ENCODE peak calls at places on chromosome 11, in six cellular contexts. O, R, W, M, X and E are unnamed samples.

GRCh38 chr11:73287400-73288101 is 15.4 kb downstream of the P2RY6 start:
- DNase-seq in W (no peak), O (peak), X (no peak), R (no peak), M (no peak), E (no peak)

GRCh38 chr11:71433648-71434450 is 14.3 kb downstream of the DHCR7 start:
- DNase-seq in O (no peak), M (peak), X (peak), W (no peak), R (peak), E (no peak)

GRCh38 chr11:69295995-69296889 is 2.3 kb downstream of the MYEOV start:
- DNase-seq in M (no peak), O (peak), R (peak), W (no peak), X (peak), E (no peak)

GRCh38 chr11:112852141-112852853 is 108.9 kb upstream of the NCAM1 start:
- DNase-seq in M (no peak), X (no peak), W (no peak), O (no peak), R (no peak), E (no peak)

GRCh38 chr11:95487938-95488337 is 256.9 kb upstream of the SESN3 start:
- DNase-seq in W (no peak), R (no peak), X (no peak), O (no peak), M (no peak), E (no peak)

GRCh38 chr11:102994101-102994500 is 38.6 kb upstream of the MMP13 start:
- DNase-seq in W (no peak), R (no peak), O (no peak), M (no peak), X (no peak), E (no peak)

GRCh38 chr11:47725445-47726442 is 10.6 kb upstream of the AGBL2 start:
- DNase-seq in R (no peak), W (no peak), M (no peak), O (no peak), X (no peak), E (no peak)

GRCh38 chr11:35012467-35013191 is 96.2 kb downstream of the PDHX start:
- DNase-seq in W (no peak), R (no peak), M (no peak), X (no peak), O (no peak), E (peak)

GRCh38 chr11:65163684-65164083 is 6.3 kb upstream of the SPDYC start:
- DNase-seq in O (no peak), M (no peak), X (no peak), R (no peak), W (no peak), E (no peak)

GRCh38 chr11:44596541-44597276 is 31.2 kb downstream of the CD82 start:
- DNase-seq in X (no peak), O (no peak), R (no peak), M (no peak), W (no peak), E (peak)

GRCh38 chr11:444397-445144 is 2.8 kb upstream of the ANO9 start:
- DNase-seq in M (peak), R (peak), X (peak), O (no peak), W (no peak), E (no peak)

GRCh38 chr11:134223066-134223465 is 701 bp downstream of the NCAPD3 start:
- DNase-seq in R (no peak), W (no peak), M (peak), O (peak), X (no peak), E (peak)

GRCh38 chr11:3193373-3194015 is 25.1 kb downstream of the MRGPRG start:
- DNase-seq in O (peak), X (no peak), W (no peak), R (no peak), M (no peak), E (no peak)

GRCh38 chr11:3197044-3197715 is 21.4 kb downstream of the MRGPRG start:
- DNase-seq in M (no peak), O (peak), W (no peak), R (no peak), X (no peak), E (no peak)

GRCh38 chr11:3194016-3194816 is 24.4 kb downstream of the MRGPRG start:
- DNase-seq in O (no peak), W (no peak), M (no peak), R (no peak), X (no peak), E (no peak)

GRCh38 chr11:3196161-3197043 is 22.2 kb downstream of the MRGPRG start:
- DNase-seq in M (no peak), X (no peak), R (peak), O (peak), W (no peak), E (no peak)

DNA sequence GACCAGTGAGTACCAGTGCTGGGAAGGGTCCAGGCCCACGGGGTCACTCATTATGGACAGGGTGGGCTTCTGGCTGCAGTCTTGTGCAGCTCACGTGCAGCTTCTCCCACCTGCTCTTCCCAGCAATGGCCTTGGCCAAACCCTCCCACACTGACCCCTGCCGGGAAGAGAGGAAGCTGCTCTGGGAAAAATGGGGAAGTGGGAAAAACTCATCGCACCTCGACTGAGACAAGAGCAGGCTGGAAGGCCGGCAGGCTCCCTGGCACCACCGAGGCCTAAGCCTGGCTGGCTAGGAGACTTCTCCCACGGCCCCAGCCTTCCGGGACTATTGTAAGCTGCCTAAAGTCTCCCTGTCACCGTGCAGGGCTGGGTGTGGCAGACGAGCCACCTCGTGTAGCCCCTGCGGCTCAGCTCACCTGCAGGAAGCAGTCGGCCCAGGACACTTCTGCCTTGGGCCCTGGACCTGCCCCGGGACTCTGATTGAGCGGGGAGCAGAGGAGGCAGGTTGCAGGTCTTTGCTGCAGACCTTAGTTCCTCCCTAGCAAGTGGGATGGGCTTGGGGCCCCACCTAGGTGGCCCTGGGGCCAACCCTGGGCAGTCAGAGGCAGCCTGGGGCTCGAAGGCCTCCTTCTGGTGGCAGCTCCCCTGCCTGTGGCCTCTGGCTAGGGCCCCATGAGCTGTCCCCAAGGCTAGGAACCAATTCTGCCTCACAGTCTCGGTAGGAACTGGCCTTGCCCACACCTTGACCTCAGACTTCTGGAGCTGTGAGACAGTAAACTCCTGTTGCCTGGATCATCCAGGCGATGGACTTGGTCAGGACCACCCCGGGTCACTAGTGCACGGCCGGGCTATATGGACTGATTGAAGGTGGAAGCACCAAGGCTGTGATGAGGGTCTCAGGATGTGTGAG is 23.1 kb downstream of the MRGPRG start:
- DNase-seq in M (no peak), X (no peak), R (peak), W (no peak), O (peak), E (no peak)
- TF ChIP-seq CTCF in M (peak), X (peak), R (peak), W (peak), O (no peak), E (no peak)

DNA sequence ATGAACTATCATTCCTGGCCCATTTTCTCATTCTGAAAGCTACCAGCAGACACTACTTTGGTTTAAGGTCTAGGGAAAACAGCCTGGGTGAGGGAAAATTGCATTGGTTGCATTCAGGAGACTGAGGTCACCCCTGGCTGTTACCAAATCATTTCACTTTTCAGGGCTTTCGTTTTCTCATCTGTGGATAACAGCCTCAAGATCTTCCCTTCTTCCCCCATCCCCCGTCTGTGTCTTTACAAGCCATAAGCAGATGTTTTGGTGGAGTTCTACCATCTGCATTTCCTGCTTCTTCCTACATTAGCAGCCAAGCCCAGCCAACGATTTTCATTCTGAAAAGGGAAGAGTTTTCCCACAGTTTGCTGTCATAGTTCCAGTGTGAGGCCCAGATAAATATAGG is 130.4 kb downstream of the HIPK3 start:
- DNase-seq in W (no peak), O (no peak), R (no peak), M (no peak), X (no peak), E (peak)
- H3K4me3 ChIP-seq in W (no peak), O (no peak), R (no peak), M (no peak), X (no peak), E (peak)

GRCh38 chr11:120112174-120112796 is 25.6 kb downstream of the TRIM29 start:
- DNase-seq in M (no peak), R (no peak), X (no peak), W (no peak), O (no peak), E (no peak)
- TF ChIP-seq CTCF in M (no peak), R (no peak), X (no peak), W (peak), O (no peak), E (no peak)

DNA sequence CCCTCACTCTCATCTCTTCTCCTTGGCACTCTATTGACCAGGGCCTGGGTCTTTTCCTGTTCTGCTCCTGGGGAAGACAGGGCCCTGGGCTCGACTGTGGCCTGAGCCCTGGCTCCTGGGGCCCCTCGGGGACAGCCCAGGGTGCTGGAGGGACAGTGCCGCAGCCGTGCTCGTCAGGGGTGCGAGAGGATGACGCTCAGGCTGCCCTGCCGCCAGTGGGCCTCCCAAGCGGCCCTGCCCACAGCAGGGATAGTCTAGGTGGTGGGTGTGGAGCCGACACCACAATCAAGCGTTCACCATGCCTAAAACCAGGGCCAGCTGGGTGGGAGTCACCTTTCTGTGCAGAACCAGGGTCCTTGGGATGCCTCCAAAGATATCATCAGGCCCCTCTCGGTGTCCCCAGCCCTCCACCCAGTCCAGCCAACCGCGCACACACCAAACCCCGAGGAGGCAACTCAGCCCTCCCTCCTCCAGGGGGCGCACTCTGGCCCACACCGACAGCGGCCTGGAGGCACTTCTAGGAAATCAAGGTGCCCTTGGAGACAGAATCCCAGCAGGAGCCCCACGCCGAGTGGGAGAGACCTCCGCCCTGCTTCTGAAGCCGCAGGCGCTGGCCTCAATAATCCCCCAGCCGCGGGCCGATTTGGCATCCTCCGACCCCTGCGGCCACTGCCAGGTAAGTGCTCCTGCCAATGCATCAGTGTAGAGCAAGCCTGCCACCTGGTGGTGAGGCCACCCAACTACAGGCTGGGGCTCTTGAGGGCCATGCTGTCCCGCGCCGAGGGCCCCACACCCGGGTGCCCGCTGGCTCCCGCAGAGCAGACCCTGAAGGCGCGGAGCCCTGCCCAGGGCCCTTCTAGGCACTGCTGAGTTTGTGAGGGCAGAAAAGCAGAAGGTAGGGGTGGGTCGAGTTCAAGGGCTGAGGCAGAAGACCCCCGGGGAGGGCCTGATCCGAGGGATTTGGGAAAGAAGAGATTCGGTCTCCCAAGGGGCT is 496.4 kb downstream of the BUD13 start:
- DNase-seq in R (peak), O (peak), M (peak), X (peak), W (no peak), E (peak)
- H3K4me3 ChIP-seq in R (peak), O (no peak), M (peak), X (peak), W (peak), E (no peak)

GRCh38 chr11:88102595-88102929 is 72.7 kb downstream of the RAB38 start:
- DNase-seq in M (no peak), W (no peak), R (no peak), O (no peak), X (no peak), E (no peak)

GRCh38 chr11:88101881-88102594 is 73.2 kb downstream of the RAB38 start:
- DNase-seq in O (no peak), M (no peak), X (no peak), W (no peak), R (no peak), E (no peak)

GRCh38 chr11:88104408-88104807 is 70.8 kb downstream of the RAB38 start:
- DNase-seq in R (no peak), W (no peak), X (no peak), M (no peak), O (no peak), E (no peak)

GRCh38 chr11:88105952-88106351 is 69.3 kb downstream of the RAB38 start:
- DNase-seq in M (no peak), W (no peak), X (no peak), R (no peak), O (no peak), E (peak)

DNA sequence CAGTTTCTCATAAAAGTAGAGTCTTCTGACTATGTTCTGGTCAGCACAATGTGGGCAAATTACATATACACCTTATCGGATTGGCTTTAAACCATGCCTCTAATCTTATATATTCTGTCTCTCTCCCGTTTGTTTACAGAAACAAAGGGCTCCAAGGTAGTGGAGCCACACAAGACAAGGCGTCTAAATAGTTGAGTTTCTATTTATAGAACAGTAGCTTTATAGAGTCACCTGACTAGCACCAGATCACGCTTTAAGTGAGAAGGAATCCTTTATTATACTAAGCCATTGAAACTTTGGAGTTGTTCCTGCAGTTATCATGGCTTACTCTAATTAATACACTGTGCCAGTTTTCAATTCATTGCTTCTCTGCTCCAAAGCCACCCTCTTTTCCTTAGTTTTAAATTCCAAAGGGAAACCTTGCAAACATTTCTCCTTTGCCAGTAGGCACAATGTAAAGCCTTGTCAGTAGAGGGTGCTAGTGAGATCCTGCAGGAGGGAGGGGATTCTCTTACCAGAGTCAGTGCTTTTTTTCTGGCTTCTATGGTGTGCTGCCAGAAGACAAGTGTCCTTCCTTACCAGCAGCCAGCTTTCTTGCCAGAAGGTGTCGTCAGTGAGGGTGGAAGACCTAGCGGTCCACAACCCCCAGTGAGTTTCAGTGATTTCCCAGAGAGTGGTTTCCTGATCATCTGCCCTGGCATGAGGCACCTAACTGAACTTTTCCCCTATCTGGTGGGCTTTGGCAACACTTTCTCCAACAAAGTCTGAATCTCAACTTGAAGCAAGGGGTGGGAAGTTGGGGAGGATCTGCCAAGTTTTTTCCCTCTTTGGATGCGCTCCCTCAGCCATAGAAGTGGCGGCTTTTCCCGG is 71.7 kb downstream of the RAB38 start:
- DNase-seq in X (peak), O (no peak), M (peak), W (no peak), R (peak), E (peak)
- TF ChIP-seq CTCF in X (peak), O (peak), M (peak), W (peak), R (peak), E (peak)

DNA sequence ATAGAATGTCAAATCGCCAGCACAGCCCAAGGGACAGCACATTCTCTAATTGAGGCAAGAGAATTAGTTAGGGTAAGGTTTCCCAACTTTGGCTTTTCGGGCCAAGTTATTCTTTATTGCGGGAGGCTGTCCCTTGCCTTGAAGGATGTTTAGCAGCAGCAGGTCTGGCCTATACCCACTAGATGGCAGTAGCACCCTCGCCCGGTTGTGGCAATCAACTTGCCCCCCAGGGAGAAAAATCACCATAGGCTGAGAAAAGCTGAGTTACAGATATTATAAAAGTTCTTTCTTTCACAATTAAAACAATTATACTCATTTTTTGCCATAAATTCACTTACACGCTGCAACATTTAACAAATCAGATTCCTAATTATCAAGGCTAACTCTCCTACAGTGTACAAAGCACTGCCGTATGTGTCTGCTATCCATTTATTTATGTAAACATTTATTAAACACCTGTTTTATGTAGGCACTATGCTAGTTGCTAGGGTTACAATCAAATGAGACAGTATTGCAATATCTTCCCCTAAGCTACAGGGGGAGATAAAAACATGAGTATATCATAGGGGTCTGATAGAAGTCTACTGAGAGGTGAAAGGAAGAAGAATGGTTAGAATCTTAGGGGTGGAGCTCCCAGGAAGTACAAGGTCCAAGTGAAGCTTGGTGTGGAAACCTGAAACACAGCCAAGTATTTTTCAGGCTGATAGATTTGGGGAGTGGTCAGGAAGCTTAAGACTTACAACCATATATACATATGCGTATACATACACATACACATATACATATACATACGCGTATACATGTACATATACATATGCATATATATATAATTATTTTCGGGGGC is 452.3 kb downstream of the RAB38 start:
- DNase-seq in W (no peak), O (no peak), R (peak), X (peak), M (peak), E (peak)
- H3K4me3 ChIP-seq in W (no peak), O (no peak), R (no peak), X (no peak), M (no peak), E (no peak)

DNA sequence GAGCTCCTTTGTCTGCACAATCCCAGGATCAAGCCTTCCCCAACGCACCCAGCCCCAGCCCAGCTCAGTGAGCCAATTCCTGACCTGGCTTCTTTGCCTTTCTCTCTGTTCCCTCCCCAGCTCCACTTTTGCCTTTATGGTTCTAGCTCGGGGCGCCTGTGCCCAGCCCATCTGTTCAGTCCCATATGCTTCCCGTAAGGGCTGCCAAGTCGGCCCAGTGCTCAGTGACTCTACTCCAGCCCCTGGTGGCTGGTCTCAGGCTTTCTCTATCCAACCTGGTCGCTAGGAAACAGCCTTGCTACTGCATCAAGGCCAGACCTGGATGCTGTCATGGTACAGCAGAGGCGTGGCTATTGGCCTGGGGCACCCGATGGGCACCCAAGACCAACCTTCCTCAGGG is 178.1 kb downstream of the DSCAML1 start:
- DNase-seq in O (no peak), X (no peak), M (no peak), R (peak), W (no peak), E (peak)
- TF ChIP-seq CTCF in O (no peak), X (no peak), M (no peak), R (no peak), W (no peak), E (no peak)